ENCODE peak calls at places on chromosomes 6 and 20, in six cellular contexts. Z, W, G, E, M and S are unnamed samples.

GRCh38 chr20:24966317-24967012 is 17.4 kb downstream of the CST7 start:
- DNase-seq in Z (no peak), W (no peak), G (no peak), E (no peak), M (no peak), S (no peak)

GRCh38 chr6:11586574-11586973 is 49.0 kb downstream of the TMEM170B start:
- DNase-seq in Z (no peak), W (no peak), G (no peak), E (no peak), M (no peak), S (no peak)

GRCh38 chr20:3190681-3191111 is 13.8 kb downstream of the DDRGK1 start:
- DNase-seq in Z (no peak), W (no peak), G (no peak), E (no peak), M (no peak), S (no peak)

GRCh38 chr6:2799936-2800527 is 34.8 kb downstream of the WRNIP1 start:
- DNase-seq in Z (no peak), W (no peak), G (no peak), E (no peak), M (no peak), S (no peak)

GRCh38 chr6:47306887-47307286 is 2.8 kb downstream of the TNFRSF21 start:
- DNase-seq in Z (no peak), W (no peak), G (no peak), E (no peak), M (no peak), S (no peak)

GRCh38 chr6:31836676-31837611 is 9.4 kb downstream of the HSPA1B start:
- DNase-seq in Z (no peak), W (no peak), G (no peak), E (no peak), M (no peak), S (no peak)

GRCh38 chr6:6503186-6503585 is 85.3 kb upstream of the LY86 start:
- DNase-seq in Z (no peak), W (no peak), G (no peak), E (no peak), M (no peak), S (no peak)

GRCh38 chr6:17233531-17233930 is 47.6 kb upstream of the RBM24 start:
- DNase-seq in Z (no peak), W (no peak), G (no peak), E (no peak), M (no peak), S (peak)

GRCh38 chr20:24785141-24785924 is 163.7 kb upstream of the CST7 start:
- DNase-seq in Z (no peak), W (no peak), G (no peak), E (no peak), M (no peak), S (no peak)

GRCh38 chr6:158666637-158667359 is 16.9 kb downstream of the SYTL3 start:
- DNase-seq in Z (no peak), W (no peak), G (no peak), E (no peak), M (no peak), S (no peak)

GRCh38 chr20:46835418-46835817 is 59.2 kb upstream of the EYA2 start:
- DNase-seq in Z (no peak), W (no peak), G (no peak), E (no peak), M (no peak), S (peak)

GRCh38 chr20:54227751-54228150 is 19.9 kb downstream of the PFDN4 start:
- DNase-seq in Z (no peak), W (no peak), G (no peak), E (no peak), M (no peak), S (no peak)

GRCh38 chr6:159836294-159837140 is 36.4 kb downstream of the PNLDC1 start:
- DNase-seq in Z (no peak), W (no peak), G (no peak), E (no peak), M (no peak), S (no peak)

GRCh38 chr6:158808918-158809678 is 10.1 kb downstream of the EZR start:
- DNase-seq in Z (no peak), W (no peak), G (no peak), E (no peak), M (peak), S (peak)

GRCh38 chr20:32605167-32605656 is 20.1 kb upstream of the NOL4L start:
- DNase-seq in Z (no peak), W (no peak), G (no peak), E (no peak), M (no peak), S (no peak)

GRCh38 chr6:20900396-20901160 is 366.3 kb downstream of the CDKAL1 start:
- DNase-seq in Z (no peak), W (no peak), G (no peak), E (no peak), M (no peak), S (no peak)

GRCh38 chr6:101125380-101125971 is 244.3 kb upstream of the ASCC3 start:
- DNase-seq in Z (no peak), W (no peak), G (no peak), E (no peak), M (peak), S (no peak)

GRCh38 chr20:610130-611046 is at the start of gene TCF15:
- DNase-seq in Z (peak), W (no peak), G (peak), E (no peak), M (no peak), S (no peak)

GRCh38 chr6:52049252-52050050 is 38.0 kb downstream of the PKHD1 start:
- DNase-seq in Z (peak), W (no peak), G (peak), E (peak), M (peak), S (peak)

GRCh38 chr6:132333639-132334516 is 67.4 kb downstream of the MOXD1 start:
- DNase-seq in Z (no peak), W (peak), G (peak), E (peak), M (no peak), S (peak)

GRCh38 chr20:53578492-53579222 is 15.0 kb downstream of the ZNF217 start:
- DNase-seq in Z (peak), W (no peak), G (peak), E (peak), M (peak), S (peak)

GRCh38 chr6:168005796-168006195 is 8.3 kb downstream of the KIF25 start:
- DNase-seq in Z (no peak), W (no peak), G (no peak), E (no peak), M (no peak), S (no peak)

GRCh38 chr6:106670236-106670635 is 40.9 kb downstream of the QRSL1 start:
- DNase-seq in Z (no peak), W (no peak), G (peak), E (no peak), M (no peak), S (no peak)

GRCh38 chr6:132357120-132357519 is 44.2 kb downstream of the MOXD1 start:
- DNase-seq in Z (no peak), W (no peak), G (no peak), E (no peak), M (no peak), S (no peak)

GRCh38 chr6:31580807-31581437 is 1.3 kb downstream of the LTB start:
- DNase-seq in Z (peak), W (peak), G (peak), E (peak), M (no peak), S (peak)

GRCh38 chr6:43395822-43396221 is 26.4 kb upstream of the ZNF318 start:
- DNase-seq in Z (no peak), W (no peak), G (peak), E (no peak), M (no peak), S (no peak)

GRCh38 chr6:81204741-81205140 is 547.7 kb downstream of the TENT5A start:
- DNase-seq in Z (no peak), W (no peak), G (no peak), E (peak), M (no peak), S (no peak)

GRCh38 chr6:10613693-10614092 is 80.7 kb downstream of the C6orf52 start:
- DNase-seq in Z (no peak), W (no peak), G (no peak), E (no peak), M (no peak), S (no peak)

GRCh38 chr6:84764332-84765049 is at the start of gene TBX18:
- DNase-seq in Z (peak), W (peak), G (peak), E (peak), M (no peak), S (peak)

GRCh38 chr6:149150999-149151398 is 166.5 kb upstream of the TAB2 start:
- DNase-seq in Z (no peak), W (no peak), G (no peak), E (no peak), M (no peak), S (no peak)

GRCh38 chr6:39225946-39226437 is 3.3 kb downstream of the KCNK5 start:
- DNase-seq in Z (peak), W (no peak), G (no peak), E (no peak), M (peak), S (no peak)

GRCh38 chr6:129685640-129686031 is 24.3 kb downstream of the ARHGAP18 start:
- DNase-seq in Z (no peak), W (no peak), G (no peak), E (no peak), M (no peak), S (no peak)

GRCh38 chr6:121639041-121639440 is 203.6 kb downstream of the GJA1 start:
- DNase-seq in Z (no peak), W (no peak), G (no peak), E (no peak), M (no peak), S (no peak)

GRCh38 chr6:45697605-45698004 is 318.1 kb downstream of the CLIC5 start:
- DNase-seq in Z (no peak), W (no peak), G (no peak), E (peak), M (no peak), S (no peak)

GRCh38 chr6:50353603-50354002 is 303.9 kb upstream of the DEFB112 start:
- DNase-seq in Z (no peak), W (no peak), G (no peak), E (no peak), M (no peak), S (no peak)
- TF ChIP-seq SIN3A in Z (no peak), W (no peak), G (no peak), E (no peak), M (no peak), S (no peak)

DNA sequence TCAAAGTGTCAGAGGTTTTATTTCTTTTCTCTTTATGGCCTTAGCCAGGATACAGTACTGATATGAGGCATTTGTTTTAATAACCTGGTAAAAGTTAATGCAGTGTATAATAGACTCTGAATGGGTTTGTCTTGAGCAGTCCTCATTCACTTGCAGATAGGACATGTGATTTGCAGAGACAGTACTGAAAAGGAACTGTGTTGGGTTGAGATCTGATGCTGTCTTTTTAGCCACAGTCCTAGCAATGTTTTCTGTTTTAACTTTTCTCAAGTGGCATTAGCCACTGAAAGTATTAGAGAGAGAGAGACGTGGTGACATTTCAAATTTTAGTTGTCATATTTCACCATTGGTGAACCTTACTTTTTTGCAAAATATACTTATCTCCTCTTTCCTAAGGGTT is 547.2 kb upstream of the MAN1A1 start:
- DNase-seq in Z (no peak), W (no peak), G (no peak), E (no peak), M (no peak), S (no peak)
- TF ChIP-seq RAD21 in Z (no peak), W (no peak), G (no peak), E (no peak), M (no peak), S (no peak)

GRCh38 chr6:109961666-109962065 is 16.4 kb upstream of the GPR6 start:
- DNase-seq in Z (no peak), W (no peak), G (no peak), E (peak), M (no peak), S (no peak)
- TF ChIP-seq SIN3A in Z (no peak), W (no peak), G (no peak), E (peak), M (no peak), S (no peak)

GRCh38 chr6:119845161-119845560 is 495.6 kb upstream of the MAN1A1 start:
- DNase-seq in Z (no peak), W (no peak), G (no peak), E (no peak), M (no peak), S (no peak)

GRCh38 chr6:119842191-119842590 is 492.6 kb upstream of the MAN1A1 start:
- DNase-seq in Z (no peak), W (no peak), G (no peak), E (no peak), M (no peak), S (no peak)

GRCh38 chr6:119848706-119849105 is 499.1 kb upstream of the MAN1A1 start:
- DNase-seq in Z (no peak), W (no peak), G (no peak), E (no peak), M (no peak), S (no peak)

GRCh38 chr6:119844385-119844784 is 494.8 kb upstream of the MAN1A1 start:
- DNase-seq in Z (no peak), W (no peak), G (peak), E (no peak), M (no peak), S (no peak)
- TF ChIP-seq RAD21 in Z (no peak), W (no peak), G (no peak), E (no peak), M (no peak), S (no peak)